ENCODE peak calls at places on chromosomes 7 and 10, in four cellular contexts. One of them, this sample, is unnamed.

GRCh38 chr10:30893208-30893607 is 138.5 kb downstream of the ZNF438 start:
- DNase-seq in lung: no peak
- DNase-seq in foreskin fibroblast: peak
- DNase-seq in lower lobe of right lung: no peak
- DNase-seq in this sample: no peak

GRCh38 chr7:80641548-80641947 is 3.1 kb downstream of the CD36 start:
- DNase-seq in lung: no peak
- DNase-seq in foreskin fibroblast: peak
- DNase-seq in lower lobe of right lung: no peak
- DNase-seq in this sample: no peak

GRCh38 chr7:12139421-12139820 is 71.7 kb upstream of the TMEM106B start:
- DNase-seq in lung: no peak
- DNase-seq in foreskin fibroblast: peak
- DNase-seq in lower lobe of right lung: no peak
- DNase-seq in this sample: peak

GRCh38 chr7:97126483-97127171 is 9.1 kb downstream of the SDHAF3 start:
- DNase-seq in lung: no peak
- DNase-seq in foreskin fibroblast: peak
- DNase-seq in lower lobe of right lung: no peak
- DNase-seq in this sample: no peak

GRCh38 chr7:134818568-134819345 is 39.3 kb downstream of the CALD1 start:
- DNase-seq in lung: no peak
- DNase-seq in foreskin fibroblast: no peak
- DNase-seq in lower lobe of right lung: no peak
- DNase-seq in this sample: no peak

GRCh38 chr10:124145109-124145860 is 51.9 kb upstream of the CHST15 start:
- DNase-seq in lung: peak
- DNase-seq in foreskin fibroblast: peak
- DNase-seq in lower lobe of right lung: peak
- DNase-seq in this sample: no peak

GRCh38 chr10:75788394-75789205 is 357.2 kb downstream of the LRMDA start:
- DNase-seq in lung: no peak
- DNase-seq in foreskin fibroblast: peak
- DNase-seq in lower lobe of right lung: no peak
- DNase-seq in this sample: peak

GRCh38 chr7:73831656-73832579 is 1.1 kb downstream of the CLDN4 start:
- DNase-seq in lung: peak
- DNase-seq in foreskin fibroblast: peak
- DNase-seq in lower lobe of right lung: peak
- DNase-seq in this sample: no peak

GRCh38 chr7:133668296-133669060 is 415.6 kb downstream of the EXOC4 start:
- DNase-seq in lung: no peak
- DNase-seq in foreskin fibroblast: peak
- DNase-seq in lower lobe of right lung: no peak
- DNase-seq in this sample: no peak

GRCh38 chr7:43694399-43694748 is 34.9 kb downstream of the COA1 start:
- DNase-seq in lung: no peak
- DNase-seq in foreskin fibroblast: peak
- DNase-seq in lower lobe of right lung: no peak
- DNase-seq in this sample: peak

GRCh38 chr7:67493386-67493785 is 496.8 kb downstream of the TYW1 start:
- DNase-seq in lung: no peak
- DNase-seq in foreskin fibroblast: no peak
- DNase-seq in lower lobe of right lung: no peak
- DNase-seq in this sample: no peak

GRCh38 chr7:135726911-135727673 is 894 bp downstream of the SLC13A4 start:
- DNase-seq in lung: no peak
- DNase-seq in foreskin fibroblast: no peak
- DNase-seq in lower lobe of right lung: no peak
- DNase-seq in this sample: no peak

GRCh38 chr7:50217961-50218360 is 86.6 kb upstream of the IKZF1 start:
- DNase-seq in lung: no peak
- DNase-seq in foreskin fibroblast: no peak
- DNase-seq in lower lobe of right lung: no peak
- DNase-seq in this sample: no peak

GRCh38 chr7:149625339-149625946 is 127.8 kb upstream of the ZNF746 start:
- DNase-seq in lung: peak
- DNase-seq in foreskin fibroblast: peak
- DNase-seq in lower lobe of right lung: peak
- DNase-seq in this sample: peak

GRCh38 chr7:108012499-108013430 is 9.8 kb upstream of the LAMB1 start:
- DNase-seq in lung: no peak
- DNase-seq in foreskin fibroblast: peak
- DNase-seq in lower lobe of right lung: no peak
- DNase-seq in this sample: no peak

GRCh38 chr10:133163889-133164815 is 4.1 kb downstream of the KNDC1 start:
- DNase-seq in lung: no peak
- DNase-seq in foreskin fibroblast: no peak
- DNase-seq in lower lobe of right lung: peak
- DNase-seq in this sample: no peak

GRCh38 chr10:95836610-95837367 is 71.0 kb upstream of the CC2D2B start:
- DNase-seq in lung: no peak
- DNase-seq in foreskin fibroblast: no peak
- DNase-seq in lower lobe of right lung: no peak
- DNase-seq in this sample: no peak

DNA sequence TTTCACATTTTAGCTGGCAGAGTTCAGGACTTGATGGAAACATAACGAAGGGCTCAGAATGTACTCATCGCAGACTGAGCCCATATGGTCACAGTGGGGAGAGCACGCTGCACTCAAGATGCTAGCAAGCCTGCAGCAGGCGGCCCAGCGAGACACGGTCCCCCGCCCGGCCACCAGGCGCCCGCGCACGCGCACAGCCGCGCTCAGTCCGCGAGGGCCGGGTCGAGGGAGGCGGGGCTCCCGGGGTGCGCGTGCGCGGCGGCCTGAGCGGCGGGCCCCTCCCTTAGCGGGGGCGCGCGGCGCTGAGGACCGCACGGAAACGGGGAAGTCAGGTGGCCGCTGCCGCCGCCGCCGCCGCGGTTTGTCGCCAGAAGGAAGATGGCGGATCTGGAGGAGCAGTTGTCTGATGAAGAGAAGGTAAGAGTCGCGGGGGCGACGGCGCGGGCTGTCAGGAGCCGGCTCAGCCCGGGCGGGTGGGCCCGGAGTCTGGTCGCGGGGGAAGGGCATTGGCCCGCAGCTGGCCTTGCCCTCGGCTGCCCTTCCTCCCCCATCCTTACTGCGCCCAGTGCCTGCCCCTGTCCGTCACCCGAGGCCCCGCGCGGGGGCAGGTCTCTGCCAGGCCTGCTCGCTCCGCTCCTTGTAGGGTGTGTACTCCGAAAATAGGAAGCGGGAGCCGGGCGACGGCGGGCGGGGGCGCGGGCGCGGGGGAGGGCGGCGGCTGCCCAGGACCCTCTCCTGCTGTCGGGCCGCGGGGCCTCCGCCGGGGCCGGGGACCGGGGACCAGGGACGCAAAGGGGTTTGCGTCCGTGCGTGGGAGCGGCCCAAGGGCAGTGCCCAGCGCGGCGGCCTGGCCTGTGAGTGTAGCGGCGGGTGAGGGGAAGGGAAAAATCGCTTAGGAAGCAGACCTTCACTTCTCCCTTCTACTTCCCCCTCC is at the start of gene CAPZA2:
- DNase-seq in lung: peak
- DNase-seq in foreskin fibroblast: peak
- DNase-seq in lower lobe of right lung: peak
- DNase-seq in this sample: peak
- TF ChIP-seq CTCF in lung: no peak
- TF ChIP-seq CTCF in foreskin fibroblast: no peak
- TF ChIP-seq CTCF in lower lobe of right lung: peak
- TF ChIP-seq CTCF in this sample: peak

DNA sequence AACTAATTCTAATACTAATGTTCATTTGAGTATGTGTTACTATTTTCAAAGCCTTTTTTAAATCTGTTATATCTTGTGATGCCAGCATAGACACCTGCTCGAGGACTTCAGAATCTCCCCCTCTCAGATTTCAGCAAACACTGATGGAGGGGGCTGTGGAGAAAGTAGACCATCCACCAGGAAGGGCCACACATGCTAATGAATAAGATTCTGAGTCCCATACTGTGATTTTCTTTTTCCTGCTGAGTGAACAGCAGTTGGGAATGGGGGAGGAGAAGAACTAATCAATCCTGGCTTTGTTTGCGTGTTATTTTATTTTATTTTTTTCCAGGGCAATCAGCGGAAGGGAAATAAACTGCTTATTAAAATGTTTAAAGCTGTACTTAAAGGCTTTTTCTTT is 157.9 kb upstream of the CSTF2T start:
- DNase-seq in lung: no peak
- DNase-seq in foreskin fibroblast: no peak
- DNase-seq in lower lobe of right lung: no peak
- DNase-seq in this sample: no peak
- H3K4me3 ChIP-seq in lung: no peak
- H3K4me3 ChIP-seq in foreskin fibroblast: no peak
- H3K4me3 ChIP-seq in lower lobe of right lung: no peak
- H3K4me3 ChIP-seq in this sample: no peak

GRCh38 chr7:46206474-46207060 is 285.5 kb upstream of the IGFBP3 start:
- DNase-seq in lung: no peak
- DNase-seq in foreskin fibroblast: no peak
- DNase-seq in lower lobe of right lung: no peak
- DNase-seq in this sample: no peak

GRCh38 chr7:46205478-46205877 is 284.4 kb upstream of the IGFBP3 start:
- DNase-seq in lung: no peak
- DNase-seq in foreskin fibroblast: no peak
- DNase-seq in lower lobe of right lung: no peak
- DNase-seq in this sample: no peak

GRCh38 chr7:46201966-46202365 is 280.9 kb upstream of the IGFBP3 start:
- DNase-seq in lung: no peak
- DNase-seq in foreskin fibroblast: no peak
- DNase-seq in lower lobe of right lung: no peak
- DNase-seq in this sample: no peak

GRCh38 chr7:46198691-46199090 is 277.6 kb upstream of the IGFBP3 start:
- DNase-seq in lung: no peak
- DNase-seq in foreskin fibroblast: no peak
- DNase-seq in lower lobe of right lung: no peak
- DNase-seq in this sample: no peak

DNA sequence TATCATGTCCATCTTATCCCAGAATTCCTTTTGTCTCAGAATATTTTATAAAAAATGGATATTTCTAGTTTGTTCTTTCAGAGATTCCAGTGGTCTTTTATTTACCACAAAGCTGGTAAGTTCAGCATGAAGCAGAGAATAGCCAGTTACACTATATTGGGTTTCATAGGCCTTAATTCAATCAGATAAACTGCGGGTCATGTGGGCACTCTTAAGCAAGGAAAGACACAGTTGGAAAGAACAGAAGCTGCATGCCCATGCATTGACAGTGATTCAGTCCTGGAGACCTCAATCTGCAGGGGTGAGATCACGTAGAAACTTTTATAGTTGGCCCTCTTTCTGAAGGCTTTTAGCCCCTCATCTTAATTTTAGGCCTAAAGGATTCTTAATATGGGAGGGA is 281.3 kb upstream of the IGFBP3 start:
- DNase-seq in lung: no peak
- DNase-seq in foreskin fibroblast: no peak
- DNase-seq in lower lobe of right lung: no peak
- DNase-seq in this sample: no peak
- TF ChIP-seq CTCF in lung: no peak
- TF ChIP-seq CTCF in foreskin fibroblast: no peak
- TF ChIP-seq CTCF in lower lobe of right lung: no peak
- TF ChIP-seq CTCF in this sample: no peak

GRCh38 chr10:116615199-116615776 is 5.5 kb upstream of the PNLIPRP2 start:
- DNase-seq in lung: no peak
- DNase-seq in foreskin fibroblast: no peak
- DNase-seq in lower lobe of right lung: no peak
- DNase-seq in this sample: no peak
- H3K4me3 ChIP-seq in lung: no peak
- H3K4me3 ChIP-seq in foreskin fibroblast: no peak
- H3K4me3 ChIP-seq in lower lobe of right lung: no peak
- H3K4me3 ChIP-seq in this sample: no peak

GRCh38 chr10:68955786-68956532 is at the start of gene DDX21:
- DNase-seq in lung: peak
- DNase-seq in foreskin fibroblast: peak
- DNase-seq in lower lobe of right lung: peak
- DNase-seq in this sample: peak
- TF ChIP-seq CTCF in lung: peak
- TF ChIP-seq CTCF in foreskin fibroblast: peak
- TF ChIP-seq CTCF in lower lobe of right lung: peak
- TF ChIP-seq CTCF in this sample: peak

This sample was measured in astrocyte of the cerebellum.